ENCODE peak calls at places on chromosomes 11 and 22, in seven cellular contexts. O, L, V, T, K, R and A are unnamed samples.

GRCh38 chr11:64381350-64381749 is 22.4 kb downstream of the RPS6KA4 start:
- DNase-seq in V (no peak), T (no peak), O (no peak), R (no peak), L (no peak), K (no peak), A (no peak)

GRCh38 chr11:19727246-19727645 is 14.6 kb downstream of the NAV2 start:
- DNase-seq in L (peak; percentile 79), O (peak; percentile 71), K (peak; percentile 79), T (peak; percentile 45), R (no peak), V (no peak), A (peak; percentile 50)

GRCh38 chr11:75836422-75836821 is 21.4 kb downstream of the UVRAG start:
- DNase-seq in V (no peak), R (no peak), K (no peak), T (no peak), O (no peak), L (no peak), A (no peak)

GRCh38 chr11:45658292-45658991 is 7.0 kb downstream of the CHST1 start:
- DNase-seq in L (peak; percentile 86), K (no peak), O (peak; percentile 83), T (no peak), V (no peak), R (no peak), A (peak; percentile 80)

GRCh38 chr22:33539902-33540751 is 380.1 kb downstream of the LARGE1 start:
- DNase-seq in V (no peak), R (peak; percentile 22), K (no peak), L (no peak), O (no peak), T (peak; percentile 44), A (no peak)

GRCh38 chr22:31361743-31362142 is 15.6 kb upstream of the PATZ1 start:
- DNase-seq in R (no peak), T (no peak), O (no peak), K (no peak), L (no peak), V (no peak), A (no peak)

GRCh38 chr11:35632301-35632700 is 14.0 kb downstream of the FJX1 start:
- DNase-seq in O (no peak), K (no peak), V (no peak), T (no peak), L (no peak), R (no peak), A (peak; percentile 52)

GRCh38 chr11:95338430-95338991 is 107.5 kb upstream of the SESN3 start:
- DNase-seq in R (no peak), L (peak; percentile 34), O (peak; percentile 49), K (peak; percentile 58), T (peak; percentile 45), V (no peak), A (peak; percentile 6)

GRCh38 chr22:39388261-39389011 is 11.1 kb upstream of the TAB1 start:
- DNase-seq in O (peak; percentile 87), L (no peak), V (peak; percentile 56), K (peak; percentile 26), R (peak; percentile 91), T (peak; percentile 39), A (peak; percentile 33)

GRCh38 chr11:64659417-64660144 is 63.4 kb downstream of the NRXN2 start:
- DNase-seq in O (peak; percentile 60), V (peak; percentile 81), R (no peak), T (no peak), L (peak; percentile 66), K (peak; percentile 69), A (peak; percentile 95)

GRCh38 chr11:79236541-79236971 is 204.3 kb downstream of the TENM4 start:
- DNase-seq in O (peak; percentile 95), R (no peak), K (peak; percentile 97), T (no peak), L (peak; percentile 65), V (no peak), A (no peak)

GRCh38 chr22:23772315-23773246 is at the start of gene MMP11:
- DNase-seq in V (no peak), R (peak; percentile 55), O (no peak), T (no peak), K (no peak), L (no peak), A (peak; percentile 24)

GRCh38 chr11:43518407-43519165 is 159.9 kb downstream of the TTC17 start:
- DNase-seq in L (no peak), R (no peak), V (no peak), O (peak; percentile 67), T (no peak), K (peak; percentile 22), A (peak; percentile 31)

GRCh38 chr11:70263363-70263762 is 7.1 kb upstream of the PPFIA1 start:
- DNase-seq in O (no peak), R (no peak), T (no peak), L (no peak), K (no peak), V (no peak), A (no peak)

GRCh38 chr11:24496728-24497396 is at the start of gene LUZP2:
- DNase-seq in V (no peak), T (peak; percentile 30), O (peak; percentile 36), K (no peak), R (peak; percentile 37), L (peak; percentile 49), A (peak; percentile 51)

GRCh38 chr22:46553189-46553588 is 15.8 kb upstream of the CELSR1 start:
- DNase-seq in V (no peak), R (no peak), K (no peak), L (no peak), T (no peak), O (no peak), A (no peak)

GRCh38 chr22:42969348-42969975 is 45.5 kb downstream of the PACSIN2 start:
- DNase-seq in O (peak; percentile 85), L (no peak), V (no peak), T (no peak), K (peak; percentile 81), R (no peak), A (no peak)

GRCh38 chr22:38554281-38554680 is 15.7 kb downstream of the DMC1 start:
- DNase-seq in K (no peak), R (no peak), V (no peak), L (no peak), T (no peak), O (peak; percentile 37), A (no peak)

GRCh38 chr11:1297576-1298473 is 11.6 kb downstream of the TOLLIP start:
- DNase-seq in R (no peak), K (no peak), O (no peak), L (no peak), V (no peak), T (no peak), A (no peak)

GRCh38 chr11:414333-414857 is 404 bp downstream of the SIGIRR start:
- DNase-seq in L (no peak), R (no peak), K (no peak), O (no peak), T (no peak), V (no peak), A (no peak)

GRCh38 chr11:125874556-125875124 is 12.8 kb upstream of the HYLS1 start:
- DNase-seq in R (peak; percentile 52), L (peak; percentile 64), O (peak; percentile 67), T (peak; percentile 73), K (peak; percentile 25), V (peak; percentile 44), A (peak; percentile 79)